ENCODE peak calls at places on chromosomes 2 and 18, in six cellular contexts. S is T-helper 9 cell; B is astrocyte of the spinal cord; L is activated T-helper 2 cell treated with anti-CD3 and anti-CD28 coated beads, Interferon-gamma antibody, Interleukin-2, Interleukin-4, amounts not matched to agents 10 μg/mL and 5 μg/mL and 100 μg/mL, durations not matched to agents 14 hours and 24 hours and 36 hours; C is astrocyte of the hippocampus; D is head of caudate nucleus. G is an unnamed sample.

GRCh38 chr18:58144671-58145285 is 100.8 kb downstream of the NEDD4L start:
- DNase-seq in C (no peak), D (no peak), L (no peak), S (no peak), B (no peak), G (no peak)

GRCh38 chr2:197258580-197258979 is 52.0 kb downstream of the ANKRD44 start:
- DNase-seq in D (no peak), S (no peak), L (no peak), B (no peak), C (no peak), G (no peak)

GRCh38 chr2:85095094-85095493 is 38.1 kb upstream of the TCF7L1 start:
- DNase-seq in C (no peak), S (no peak), D (no peak), L (no peak), B (no peak), G (no peak)

GRCh38 chr2:15313657-15314056 is 247.5 kb downstream of the NBAS start:
- DNase-seq in C (peak; percentile 72), D (no peak), B (peak; percentile 77), L (no peak), S (no peak), G (no peak)

GRCh38 chr2:160087854-160088745 is 25.7 kb upstream of the PLA2R1 start:
- DNase-seq in C (peak; percentile 41), S (no peak), B (no peak), L (no peak), D (no peak), G (no peak)

GRCh38 chr18:424071-424868 is 76.2 kb downstream of the COLEC12 start:
- DNase-seq in B (peak; percentile 75), S (no peak), D (no peak), C (no peak), L (no peak), G (no peak)

GRCh38 chr18:37871583-37871982 is 306.0 kb upstream of the CELF4 start:
- DNase-seq in L (no peak), S (no peak), D (no peak), C (no peak), B (no peak), G (no peak)

GRCh38 chr2:171798156-171798815 is 95.8 kb downstream of the SLC25A12 start:
- DNase-seq in L (no peak), C (peak; percentile 47), D (peak; percentile 43), B (peak; percentile 74), S (no peak), G (no peak)

GRCh38 chr2:87403893-87404175 is 344.1 kb upstream of the PLGLB2 start:
- DNase-seq in L (no peak), D (no peak), C (no peak), B (no peak), S (no peak), G (peak; percentile 24)

GRCh38 chr2:121220995-121221394 is 64.0 kb downstream of the TFCP2L1 start:
- DNase-seq in B (peak; percentile 13), L (no peak), D (no peak), S (no peak), C (no peak), G (no peak)

GRCh38 chr2:64786343-64787018 is 132.8 kb upstream of the SERTAD2 start:
- DNase-seq in S (no peak), L (no peak), B (no peak), C (no peak), D (no peak), G (no peak)

GRCh38 chr18:40708726-40709125 is 1246.3 kb upstream of the PIK3C3 start:
- DNase-seq in D (no peak), S (no peak), L (no peak), B (no peak), C (no peak), G (no peak)

GRCh38 chr18:39453882-39454281 is 1888.3 kb upstream of the CELF4 start:
- DNase-seq in C (peak; percentile 66), D (peak; percentile 17), L (no peak), B (peak; percentile 79), S (no peak), G (no peak)

GRCh38 chr2:241739651-241740050 is 5.2 kb downstream of the D2HGDH start:
- DNase-seq in D (no peak), L (no peak), S (no peak), B (peak; percentile 52), C (peak; percentile 37), G (peak; percentile 54)

GRCh38 chr18:51330148-51330547 is 132.7 kb upstream of the MEX3C start:
- DNase-seq in S (no peak), B (peak; percentile 29), L (no peak), D (no peak), C (peak; percentile 19), G (no peak)

GRCh38 chr18:7382631-7383335 is 151.9 kb downstream of the LRRC30 start:
- DNase-seq in S (no peak), D (no peak), B (no peak), L (no peak), C (no peak), G (no peak)

GRCh38 chr18:32389868-32390267 is 80.8 kb downstream of the GAREM1 start:
- DNase-seq in D (no peak), C (peak; percentile 20), B (no peak), L (no peak), S (no peak), G (peak; percentile 75)

GRCh38 chr2:112152476-112153178 is 14.4 kb downstream of the FBLN7 start:
- DNase-seq in C (no peak), D (no peak), B (no peak), S (no peak), L (no peak), G (no peak)

GRCh38 chr2:126620302-126620701 is 35.7 kb upstream of the GYPC start:
- DNase-seq in L (no peak), S (no peak), C (no peak), D (no peak), B (no peak), G (no peak)

GRCh38 chr2:24409700-24410556 is 49.6 kb upstream of the ITSN2 start:
- DNase-seq in C (peak; percentile 84), S (no peak), L (peak; percentile 19), B (peak; percentile 73), D (peak; percentile 65), G (no peak)

GRCh38 chr2:113309655-113310387 is 31.1 kb upstream of the PAX8 start:
- DNase-seq in D (no peak), C (no peak), S (no peak), B (no peak), L (no peak), G (no peak)

GRCh38 chr2:7180641-7181370 is 263.6 kb downstream of the RNF144A start:
- DNase-seq in L (no peak), D (no peak), C (peak; percentile 87), S (no peak), B (peak; percentile 73), G (no peak)